ENCODE peak calls at places on chromosomes 3 and 15, in ten cellular contexts. M, P, G, T, J, Q, B, A, X and S are unnamed samples.

GRCh38 chr3:35760147-35760546 is 120.8 kb downstream of the ARPP21 start:
- DNase-seq in M (no peak), P (no peak), G (no peak), T (peak; percentile 90), J (no peak), Q (no peak), B (no peak), A (no peak), X (no peak), S (no peak)

GRCh38 chr3:23288286-23288685 is 85.2 kb downstream of the UBE2E2 start:
- DNase-seq in M (no peak), P (no peak), G (no peak), T (no peak), J (no peak), Q (no peak), B (no peak), A (no peak), X (no peak), S (no peak)

GRCh38 chr3:142624725-142625440 is 28.7 kb downstream of the PLS1 start:
- DNase-seq in M (no peak), P (no peak), G (no peak), T (no peak), J (no peak), Q (no peak), B (no peak), A (no peak), X (no peak), S (no peak)

GRCh38 chr3:111998661-111999641 is at the start of gene TAGLN3:
- DNase-seq in M (peak; percentile 62), P (no peak), G (no peak), T (no peak), J (peak; percentile 68), Q (peak; percentile 78), B (no peak), A (peak; percentile 58), X (no peak), S (no peak)

GRCh38 chr3:15805756-15806266 is 8.0 kb upstream of the ANKRD28 start:
- DNase-seq in M (no peak), P (no peak), G (no peak), T (no peak), J (no peak), Q (no peak), B (no peak), A (peak; percentile 80), X (no peak), S (no peak)

GRCh38 chr3:142618917-142619401 is 22.8 kb downstream of the PLS1 start:
- DNase-seq in M (no peak), P (no peak), G (no peak), T (no peak), J (no peak), Q (no peak), B (no peak), A (peak; percentile 43), X (no peak), S (peak; percentile 64)

GRCh38 chr15:50262533-50262932 is 3.0 kb downstream of the HDC start:
- DNase-seq in M (no peak), P (no peak), G (no peak), T (no peak), J (no peak), Q (no peak), B (no peak), A (no peak), X (no peak), S (no peak)

GRCh38 chr3:72199530-72199929 is 414.6 kb upstream of the PROK2 start:
- DNase-seq in M (no peak), P (no peak), G (no peak), T (no peak), J (no peak), Q (no peak), B (no peak), A (no peak), X (no peak), S (no peak)

GRCh38 chr3:120568624-120569023 is 27.5 kb upstream of the NDUFB4 start:
- DNase-seq in M (no peak), P (no peak), G (no peak), T (peak; percentile 4), J (no peak), Q (no peak), B (no peak), A (peak; percentile 62), X (no peak), S (peak; percentile 39)

GRCh38 chr15:48564690-48565089 is 80.8 kb downstream of the FBN1 start:
- DNase-seq in M (no peak), P (no peak), G (no peak), T (no peak), J (no peak), Q (no peak), B (no peak), A (no peak), X (no peak), S (no peak)

DNA sequence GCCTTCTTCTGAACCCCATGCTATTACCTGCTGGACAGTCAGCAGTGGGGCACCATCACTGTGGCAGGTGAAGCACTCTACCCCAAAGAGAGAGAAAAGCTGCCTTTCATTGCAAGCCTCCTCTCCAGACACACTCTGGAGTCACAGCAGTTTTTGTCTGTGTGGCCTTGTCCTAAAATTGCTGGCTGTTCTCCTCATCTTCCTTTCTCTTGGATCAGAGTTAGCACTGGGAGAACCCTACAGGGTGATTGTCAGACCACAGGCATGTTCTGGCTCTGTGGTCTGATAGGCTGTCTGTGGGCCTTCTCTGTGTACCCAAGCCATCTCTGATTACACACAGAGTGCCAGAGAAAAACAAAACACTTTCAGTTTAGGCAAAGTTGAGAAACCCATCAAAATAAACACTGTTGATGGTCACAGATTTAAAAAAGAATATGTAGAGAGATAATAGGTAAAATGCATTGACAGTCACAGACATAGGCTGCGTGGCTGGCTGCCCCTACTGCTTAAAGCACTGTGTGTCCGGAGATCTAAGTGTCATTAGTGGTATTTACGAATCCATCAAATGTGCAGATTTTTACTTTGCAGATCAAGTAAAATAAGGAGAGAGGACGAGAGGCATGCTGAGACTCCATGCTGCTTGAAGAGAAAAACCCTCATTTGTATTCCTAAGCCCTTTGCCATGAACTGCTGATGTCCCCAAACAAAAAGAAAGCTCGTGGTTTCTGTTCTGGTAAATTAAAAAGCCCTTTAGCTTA is 689.9 kb downstream of the TUSC7 start:
- DNase-seq in M (no peak), P (no peak), G (no peak), T (no peak), J (peak; percentile 48), Q (peak; percentile 65), B (no peak), A (peak; percentile 63), X (no peak), S (no peak)
- H3K4me1 ChIP-seq in M (peaks cover 11% of the 10 kb centered on the region), P (no peaks in the 10 kb centered on the region), G (peaks cover 1% of the 10 kb centered on the region), T (no peaks in the 10 kb centered on the region), J (peaks cover 15% of the 10 kb centered on the region), Q (peaks cover 48% of the 10 kb centered on the region), B (no peaks in the 10 kb centered on the region), A (no peaks in the 10 kb centered on the region), X (no peaks in the 10 kb centered on the region), S (no peaks in the 10 kb centered on the region)

GRCh38 chr3:42490243-42490642 is 12.2 kb upstream of the VIPR1 start:
- DNase-seq in M (no peak), P (peak; percentile 59), G (peak; percentile 86), T (no peak), J (peak; percentile 46), Q (no peak), B (no peak), A (peak; percentile 30), X (peak; percentile 88), S (peak; percentile 76)
- H3K4me1 ChIP-seq in M (no peaks in the 10 kb centered on the region), P (peaks cover 24% of the 10 kb centered on the region), G (peaks cover 12% of the 10 kb centered on the region), T (no peaks in the 10 kb centered on the region), J (peaks cover 3% of the 10 kb centered on the region), Q (peaks cover 2% of the 10 kb centered on the region), B (no peaks in the 10 kb centered on the region), A (no peaks in the 10 kb centered on the region), X (no peaks in the 10 kb centered on the region), S (peaks cover 13% of the 10 kb centered on the region)

DNA sequence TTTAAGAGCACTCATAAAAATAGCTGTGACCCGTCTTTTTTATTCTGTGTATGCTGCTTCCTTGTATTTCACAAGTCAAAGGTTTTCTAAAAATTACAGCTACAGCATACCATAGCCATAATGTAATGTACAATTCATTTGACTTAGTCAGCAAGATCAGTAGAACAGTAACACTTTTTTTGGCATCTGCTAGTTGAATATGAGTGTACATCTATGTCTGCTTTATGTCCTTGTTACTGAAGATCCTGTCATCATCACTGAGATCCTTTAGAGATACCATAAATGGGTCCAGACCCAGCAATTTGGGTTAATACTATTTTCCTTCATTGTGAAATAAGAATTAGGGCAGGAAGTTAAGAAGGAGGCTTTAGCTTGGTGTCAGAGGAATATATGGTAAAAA is 42.2 kb downstream of the CMSS1 start:
- DNase-seq in M (no peak), P (no peak), G (no peak), T (peak; percentile 49), J (no peak), Q (no peak), B (no peak), A (peak; percentile 97), X (no peak), S (peak; percentile 93)
- H3K4me1 ChIP-seq in M (peaks cover 4% of the 10 kb centered on the region), P (no peaks in the 10 kb centered on the region), G (peaks cover 7% of the 10 kb centered on the region), T (peaks cover 20% of the 10 kb centered on the region), J (peaks cover 2% of the 10 kb centered on the region), Q (peaks cover 9% of the 10 kb centered on the region), B (no peaks in the 10 kb centered on the region), A (peaks cover 40% of the 10 kb centered on the region), X (no peaks in the 10 kb centered on the region), S (peaks cover 19% of the 10 kb centered on the region)

DNA sequence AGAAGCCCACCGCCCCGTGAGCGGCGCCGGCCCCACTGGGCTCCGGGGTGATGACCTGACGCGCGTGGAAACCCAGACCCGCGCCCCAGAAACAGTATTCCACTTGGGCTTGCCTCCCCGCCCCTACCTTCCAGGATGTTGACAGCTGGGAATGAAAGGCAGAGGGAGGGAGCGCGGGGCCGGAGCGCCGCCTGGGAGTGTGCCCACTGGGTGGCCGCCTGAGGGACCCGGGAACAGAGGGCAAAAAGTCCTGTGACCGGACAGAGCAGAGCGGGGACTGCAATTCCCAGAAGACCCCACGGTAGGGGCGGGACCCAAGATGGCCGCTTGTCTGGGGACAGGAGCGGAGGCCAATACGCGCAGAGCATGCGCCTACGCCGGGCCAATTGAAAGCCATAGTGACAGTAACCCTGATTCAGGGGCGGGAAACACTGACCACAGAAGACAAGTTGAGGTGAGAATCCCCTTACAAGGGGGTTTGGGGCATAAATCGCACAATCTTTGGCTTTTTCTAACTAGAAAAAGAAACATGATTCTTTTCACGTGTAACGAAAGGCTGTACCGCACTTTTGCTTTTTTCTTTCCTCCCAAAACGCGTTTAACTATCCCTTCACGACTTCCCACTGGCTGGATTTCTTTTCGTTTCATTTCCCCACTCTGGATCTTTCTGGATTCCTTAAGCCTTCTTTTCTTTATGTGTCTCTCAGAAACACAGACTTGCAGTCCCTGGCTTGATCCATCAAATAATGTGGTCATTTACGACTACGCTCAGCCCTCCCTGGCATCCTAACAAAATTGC is at the start of gene FHIT:
- DNase-seq in M (peak; percentile 90), P (peak; percentile 90), G (peak; percentile 97), T (peak; percentile 87), J (peak; percentile 98), Q (peak; percentile 99), B (peak; percentile 74), A (peak; percentile 91), X (peak; percentile 94), S (peak; percentile 83)
- H3K4me1 ChIP-seq in M (no peaks in the 10 kb centered on the region), P (no peaks in the 10 kb centered on the region), G (peaks cover 16% of the 10 kb centered on the region), T (no peaks in the 10 kb centered on the region), J (peaks cover 2% of the 10 kb centered on the region), Q (peaks cover 16% of the 10 kb centered on the region), B (no peaks in the 10 kb centered on the region), A (peaks cover 2% of the 10 kb centered on the region), X (no peaks in the 10 kb centered on the region), S (no peaks in the 10 kb centered on the region)

GRCh38 chr15:101611007-101611406 is 41.2 kb downstream of the TM2D3 start:
- DNase-seq in M (no peak), P (no peak), G (no peak), T (no peak), J (no peak), Q (no peak), B (no peak), A (no peak), X (no peak), S (no peak)
- H3K4me1 ChIP-seq in M (peaks cover 30% of the 10 kb centered on the region), P (peaks cover 5% of the 10 kb centered on the region), G (peaks cover 6% of the 10 kb centered on the region), T (peaks cover 7% of the 10 kb centered on the region), J (no peaks in the 10 kb centered on the region), Q (no peaks in the 10 kb centered on the region), B (no peaks in the 10 kb centered on the region), A (no peaks in the 10 kb centered on the region), X (peaks cover 3% of the 10 kb centered on the region), S (no peaks in the 10 kb centered on the region)

GRCh38 chr3:69079269-69080159 is 651 bp downstream of the UBA3 start:
- DNase-seq in M (peak; percentile 33), P (no peak), G (no peak), T (peak; percentile 2), J (peak; percentile 33), Q (peak; percentile 44), B (no peak), A (no peak), X (no peak), S (no peak)
- H3K4me1 ChIP-seq in M (no peaks in the 10 kb centered on the region), P (peaks cover 22% of the 10 kb centered on the region), G (peaks cover 62% of the 10 kb centered on the region), T (peaks cover 26% of the 10 kb centered on the region), J (peaks cover 2% of the 10 kb centered on the region), Q (peaks cover 26% of the 10 kb centered on the region), B (peaks cover 35% of the 10 kb centered on the region), A (peaks cover 25% of the 10 kb centered on the region), X (no peaks in the 10 kb centered on the region), S (peaks cover 49% of the 10 kb centered on the region)